ENCODE peak calls at places on chromosome X, in nine cellular contexts. J is ACHN; E is HEK293T; P is NB4; D is activated CD8-positive, alpha-beta memory T cell treated with anti-CD3 and anti-CD28 coated beads for 48 hours; Y is PC-3; V is stimulated activated CD4-positive, alpha-beta T cell treated with anti-CD3 and anti-CD28 coated beads, Interleukin-15, amount 100 ng/mL, for 1 hour; M is cardiac fibroblast; G is effector memory CD4-positive, alpha-beta T cell. N is an unnamed sample.

GRCh38 chrX:5399403-5399802 is 829.3 kb downstream of the NLGN4X start:
- DNase-seq in E (no peak), J (no peak), D (no peak), P (no peak), M (no peak), V (no peak), Y (no peak), G (no peak), N (no peak)

GRCh38 chrX:17743913-17744312 is 6.6 kb downstream of the SCML1 start:
- DNase-seq in V (no peak), J (no peak), D (no peak), G (no peak), E (no peak), P (no peak), Y (peak; percentile 66), M (no peak), N (no peak)

GRCh38 chrX:143837444-143837843 is 46.4 kb upstream of the UBE2NL start:
- DNase-seq in G (no peak), J (no peak), E (no peak), M (no peak), P (no peak), V (no peak), D (no peak), Y (no peak), N (no peak)

GRCh38 chrX:151151668-151152267 is 24.6 kb upstream of the GPR50 start:
- DNase-seq in D (no peak), J (peak; percentile 39), P (peak; percentile 64), V (no peak), Y (peak; percentile 64), E (peak; percentile 66), G (no peak), M (peak; percentile 57), N (no peak)

GRCh38 chrX:15854080-15854655 is 445 bp downstream of the AP1S2 start:
- DNase-seq in P (peak; percentile 49), G (no peak), M (no peak), Y (peak; percentile 22), E (peak; percentile 48), D (peak; percentile 17), V (peak; percentile 10), J (peak; percentile 23), N (peak; percentile 6)

GRCh38 chrX:148577711-148578110 is 77.3 kb downstream of the AFF2 start:
- DNase-seq in G (no peak), E (no peak), P (no peak), V (no peak), Y (no peak), D (no peak), M (peak; percentile 1), J (no peak), N (no peak)

GRCh38 chrX:128781506-128781905 is 729.3 kb upstream of the ACTRT1 start:
- DNase-seq in D (no peak), P (peak; percentile 33), J (no peak), Y (peak; percentile 46), E (peak; percentile 55), G (no peak), V (no peak), M (no peak), N (no peak)

GRCh38 chrX:69137371-69137881 is 27.8 kb downstream of the PJA1 start:
- DNase-seq in D (no peak), V (no peak), J (no peak), M (peak; percentile 57), Y (no peak), G (no peak), E (no peak), P (peak; percentile 78), N (no peak)

GRCh38 chrX:15973299-15973698 is 118.7 kb upstream of the AP1S2 start:
- DNase-seq in D (no peak), Y (peak; percentile 66), J (peak; percentile 45), V (no peak), G (no peak), E (peak; percentile 33), M (peak; percentile 48), P (peak; percentile 71), N (no peak)

GRCh38 chrX:108225456-108225730 is 133.8 kb downstream of the ATG4A start:
- DNase-seq in J (no peak), Y (no peak), D (no peak), P (peak; percentile 6), E (no peak), M (no peak), V (no peak), G (no peak), N (no peak)

GRCh38 chrX:3699841-3700381 is 13.5 kb downstream of the PRKX start:
- DNase-seq in Y (no peak), J (no peak), M (peak; percentile 21), D (no peak), P (peak; percentile 33), V (no peak), G (no peak), E (no peak), N (no peak)

GRCh38 chrX:53481816-53482485 is 47.8 kb upstream of the HSD17B10 start:
- DNase-seq in V (no peak), P (peak; percentile 77), M (peak; percentile 78), D (no peak), Y (peak; percentile 81), E (peak; percentile 56), J (peak; percentile 50), G (peak; percentile 10), N (peak; percentile 10)

GRCh38 chrX:40207626-40208025 is 109.9 kb upstream of the BCOR start:
- DNase-seq in Y (peak; percentile 25), P (peak; percentile 66), E (no peak), D (no peak), J (no peak), M (peak; percentile 42), G (no peak), V (no peak), N (no peak)

GRCh38 chrX:7120578-7121219 is 26.8 kb upstream of the STS start:
- DNase-seq in P (no peak), V (no peak), J (no peak), G (no peak), E (no peak), M (peak; percentile 42), D (no peak), Y (peak; percentile 89), N (no peak)